ENCODE peak calls at places on chromosomes 13 and 19, in eight cellular contexts. K is tibial nerve, R is psoas muscle, N is NCI-H1930, H is T-helper 2 cell, E is non-pigmented ciliary epithelial cell, O is amygdala, W is lung. Y is an unnamed sample.

GRCh38 chr13:22793598-22794134 is 387.1 kb upstream of the SGCG start:
- DNase-seq in E (no peak), K (no peak), W (no peak), N (no peak), H (no peak), O (no peak), R (no peak), Y (no peak)

GRCh38 chr19:17656970-17657369 is 31.2 kb downstream of the UNC13A start:
- DNase-seq in E (no peak), N (no peak), W (no peak), O (no peak), K (no peak), H (no peak), R (no peak), Y (no peak)

GRCh38 chr19:31759359-31759758 is 410.1 kb upstream of the TSHZ3 start:
- DNase-seq in H (no peak), R (no peak), E (no peak), N (no peak), W (no peak), K (no peak), O (no peak), Y (no peak)

GRCh38 chr13:99977334-99977911 is 4.2 kb upstream of the ZIC2 start:
- DNase-seq in N (no peak), H (no peak), W (no peak), O (no peak), K (no peak), E (no peak), R (no peak), Y (no peak)

GRCh38 chr19:33257828-33258227 is 32.2 kb upstream of the SLC7A10 start:
- DNase-seq in N (no peak), W (no peak), H (no peak), R (no peak), K (no peak), O (no peak), E (no peak), Y (no peak)

GRCh38 chr13:100875392-100876043 is 200.9 kb upstream of the TMTC4 start:
- DNase-seq in E (peak; percentile 90), R (no peak), O (no peak), H (no peak), W (no peak), N (no peak), K (no peak), Y (peak; percentile 76)

GRCh38 chr13:49869514-49869913 is 66.6 kb downstream of the SPRYD7 start:
- DNase-seq in K (no peak), O (no peak), H (no peak), R (no peak), N (no peak), E (no peak), W (no peak), Y (peak; percentile 18)

GRCh38 chr19:46487802-46488445 is 7.7 kb downstream of the PNMA8B start:
- DNase-seq in N (peak; percentile 83), O (peak; percentile 22), R (peak; percentile 79), K (peak; percentile 67), W (peak; percentile 75), E (no peak), H (peak; percentile 53), Y (peak; percentile 57)

GRCh38 chr13:36954542-36954941 is 34.5 kb upstream of the SMAD9 start:
- DNase-seq in R (no peak), H (no peak), E (no peak), O (no peak), N (no peak), K (no peak), W (no peak), Y (no peak)

GRCh38 chr13:76803831-76804230 is 82.4 kb downstream of the KCTD12 start:
- DNase-seq in N (no peak), O (no peak), E (no peak), K (no peak), H (no peak), R (no peak), W (no peak), Y (no peak)

GRCh38 chr13:49412749-49413148 is 31.1 kb downstream of the CAB39L start:
- DNase-seq in H (no peak), O (no peak), E (no peak), K (no peak), W (no peak), R (no peak), N (no peak), Y (no peak)

GRCh38 chr19:6354098-6354674 is 7.1 kb upstream of the CLPP start:
- DNase-seq in N (no peak), R (no peak), E (no peak), O (no peak), K (no peak), W (no peak), H (no peak), Y (no peak)

GRCh38 chr13:37747071-37747612 is 122.4 kb downstream of the TRPC4 start:
- DNase-seq in O (no peak), W (no peak), R (no peak), K (no peak), N (no peak), H (no peak), E (peak; percentile 74), Y (peak; percentile 66)

GRCh38 chr19:814108-815078 is 7.4 kb downstream of the PLPPR3 start:
- DNase-seq in H (no peak), K (no peak), O (no peak), N (no peak), R (no peak), E (no peak), W (no peak), Y (no peak)

GRCh38 chr13:81990652-81991051 is 1649.7 kb upstream of the SPRY2 start:
- DNase-seq in R (no peak), N (no peak), K (no peak), O (no peak), W (no peak), H (no peak), E (no peak), Y (no peak)

GRCh38 chr13:46963874-46964273 is 67.0 kb upstream of the HTR2A start:
- DNase-seq in W (no peak), K (no peak), E (no peak), R (no peak), N (no peak), H (no peak), O (no peak), Y (no peak)

GRCh38 chr13:33817843-33818661 is at the start of gene RFC3:
- DNase-seq in O (peak; percentile 55), K (peak; percentile 87), E (peak; percentile 81), R (peak; percentile 93), N (peak; percentile 97), H (peak; percentile 73), W (peak; percentile 96), Y (peak; percentile 91)

GRCh38 chr19:8333771-8334457 is 9.1 kb downstream of the KANK3 start:
- DNase-seq in W (no peak), R (no peak), O (no peak), E (no peak), N (no peak), H (no peak), K (no peak), Y (no peak)

GRCh38 chr19:18251587-18252369 is 22.5 kb downstream of the IQCN start:
- DNase-seq in W (peak; percentile 77), K (peak; percentile 62), R (peak; percentile 74), H (peak; percentile 56), O (peak; percentile 53), N (peak; percentile 43), E (peak; percentile 14), Y (peak; percentile 48)

GRCh38 chr19:35807633-35808032 is 5.0 kb downstream of the PRODH2 start:
- DNase-seq in R (no peak), N (no peak), K (no peak), H (no peak), W (no peak), E (no peak), O (no peak), Y (no peak)

GRCh38 chr13:100540621-100541020 is 48.0 kb downstream of the GGACT start:
- DNase-seq in E (no peak), R (no peak), O (no peak), K (no peak), H (no peak), N (no peak), W (no peak), Y (peak; percentile 21)

GRCh38 chr19:16051254-16052025 is 24.9 kb upstream of the TPM4 start:
- DNase-seq in H (no peak), O (no peak), R (no peak), E (no peak), K (no peak), N (no peak), W (no peak), Y (no peak)